ENCODE peak calls at places on chromosomes 3 and 15, in eight cellular contexts. I is AG09319, C is retinal pigment epithelial cell, O is brain microvascular endothelial cell, A is mammary epithelial cell, Q is GM13976, S is lung, J is type B pancreatic cell. V is an unnamed sample.

GRCh38 chr3:102224171-102224570 is 210.6 kb upstream of the ZPLD1 start:
- DNase-seq in I (peak), C (no peak), O (peak), A (no peak), Q (peak), S (no peak), J (no peak), V (peak)

GRCh38 chr3:196654691-196655090 is 15.2 kb downstream of the NRROS start:
- DNase-seq in I (no peak), C (no peak), O (no peak), A (peak), Q (no peak), S (no peak), J (no peak), V (no peak)

GRCh38 chr3:140206196-140207040 is 271.4 kb downstream of the CLSTN2 start:
- DNase-seq in I (peak), C (no peak), O (peak), A (peak), Q (peak), S (no peak), J (no peak), V (peak)

GRCh38 chr3:151726016-151726415 is 7.7 kb upstream of the AADACL2 start:
- DNase-seq in I (peak), C (no peak), O (peak), A (no peak), Q (no peak), S (no peak), J (no peak), V (no peak)

GRCh38 chr15:45157974-45158373 is 28.2 kb downstream of the DUOX1 start:
- DNase-seq in I (peak), C (no peak), O (peak), A (peak), Q (no peak), S (no peak), J (no peak), V (no peak)

GRCh38 chr15:73745073-73745472 is 8.1 kb downstream of the INSYN1 start:
- DNase-seq in I (no peak), C (no peak), O (no peak), A (no peak), Q (no peak), S (no peak), J (no peak), V (no peak)

GRCh38 chr3:189771842-189772494 is 140.8 kb downstream of the TP63 start:
- DNase-seq in I (no peak), C (no peak), O (no peak), A (no peak), Q (no peak), S (no peak), J (no peak), V (no peak)

GRCh38 chr3:179973931-179974361 is 62.8 kb downstream of the PEX5L start:
- DNase-seq in I (no peak), C (peak), O (no peak), A (no peak), Q (no peak), S (no peak), J (no peak), V (no peak)

GRCh38 chr15:70271422-70272088 is 173.8 kb upstream of the TLE3 start:
- DNase-seq in I (peak), C (peak), O (peak), A (peak), Q (no peak), S (no peak), J (no peak), V (no peak)

GRCh38 chr3:114829786-114830185 is 317.3 kb downstream of the ZBTB20 start:
- DNase-seq in I (no peak), C (no peak), O (no peak), A (no peak), Q (no peak), S (no peak), J (no peak), V (no peak)

GRCh38 chr3:184502123-184502667 is 59.4 kb upstream of the EPHB3 start:
- DNase-seq in I (no peak), C (no peak), O (no peak), A (no peak), Q (no peak), S (no peak), J (no peak), V (no peak)

GRCh38 chr3:46214751-46215352 is 6.7 kb upstream of the CCR1 start:
- DNase-seq in I (no peak), C (no peak), O (no peak), A (no peak), Q (no peak), S (peak), J (no peak), V (peak)

GRCh38 chr3:47429476-47430270 is 46.1 kb downstream of the SCAP start:
- DNase-seq in I (no peak), C (no peak), O (no peak), A (no peak), Q (no peak), S (no peak), J (peak), V (no peak)

GRCh38 chr15:90106522-90107117 is 4.4 kb upstream of the IDH2 start:
- DNase-seq in I (no peak), C (no peak), O (peak), A (peak), Q (no peak), S (no peak), J (no peak), V (no peak)

GRCh38 chr15:39741258-39741657 is 41.4 kb downstream of the FSIP1 start:
- DNase-seq in I (no peak), C (no peak), O (peak), A (no peak), Q (no peak), S (no peak), J (no peak), V (no peak)

GRCh38 chr3:111976254-111976653 is 2.6 kb upstream of the ABHD10 start:
- DNase-seq in I (no peak), C (no peak), O (no peak), A (no peak), Q (no peak), S (no peak), J (no peak), V (no peak)

GRCh38 chr15:89806565-89807550 is 7.8 kb downstream of the ANPEP start:
- DNase-seq in I (no peak), C (no peak), O (no peak), A (no peak), Q (no peak), S (no peak), J (no peak), V (no peak)

GRCh38 chr3:101119535-101119934 is 126.3 kb upstream of the ABI3BP start:
- DNase-seq in I (peak), C (no peak), O (peak), A (peak), Q (no peak), S (no peak), J (no peak), V (no peak)

GRCh38 chr15:76393614-76394013 is 57.0 kb downstream of the ISL2 start:
- DNase-seq in I (no peak), C (peak), O (peak), A (no peak), Q (no peak), S (no peak), J (no peak), V (no peak)

GRCh38 chr3:99902091-99902490 is 84.4 kb downstream of the CMSS1 start:
- DNase-seq in I (no peak), C (no peak), O (peak), A (peak), Q (no peak), S (no peak), J (no peak), V (no peak)

GRCh38 chr15:40333922-40334492 is 6.7 kb downstream of the CCDC9B start:
- DNase-seq in I (no peak), C (peak), O (peak), A (no peak), Q (peak), S (peak), J (no peak), V (peak)

GRCh38 chr3:183149915-183150825 is 12.4 kb downstream of the LAMP3 start:
- DNase-seq in I (no peak), C (no peak), O (no peak), A (no peak), Q (no peak), S (peak), J (no peak), V (no peak)

GRCh38 chr15:82624008-82624407 is 23.2 kb downstream of the CPEB1 start:
- DNase-seq in I (no peak), C (no peak), O (no peak), A (peak), Q (no peak), S (no peak), J (no peak), V (no peak)

GRCh38 chr15:82624438-82624837 is 22.7 kb downstream of the CPEB1 start:
- DNase-seq in I (no peak), C (no peak), O (no peak), A (no peak), Q (no peak), S (no peak), J (no peak), V (no peak)

GRCh38 chr15:82625136-82625535 is 22.0 kb downstream of the CPEB1 start:
- DNase-seq in I (no peak), C (no peak), O (no peak), A (no peak), Q (no peak), S (no peak), J (no peak), V (no peak)

GRCh38 chr15:82621970-82622369 is 25.2 kb downstream of the CPEB1 start:
- DNase-seq in I (no peak), C (no peak), O (no peak), A (no peak), Q (no peak), S (no peak), J (no peak), V (no peak)
- TF ChIP-seq CTCF in I (no peak), C (peak), O (peak), A (no peak), Q (no peak), S (no peak), J (peak), V (no peak)

DNA sequence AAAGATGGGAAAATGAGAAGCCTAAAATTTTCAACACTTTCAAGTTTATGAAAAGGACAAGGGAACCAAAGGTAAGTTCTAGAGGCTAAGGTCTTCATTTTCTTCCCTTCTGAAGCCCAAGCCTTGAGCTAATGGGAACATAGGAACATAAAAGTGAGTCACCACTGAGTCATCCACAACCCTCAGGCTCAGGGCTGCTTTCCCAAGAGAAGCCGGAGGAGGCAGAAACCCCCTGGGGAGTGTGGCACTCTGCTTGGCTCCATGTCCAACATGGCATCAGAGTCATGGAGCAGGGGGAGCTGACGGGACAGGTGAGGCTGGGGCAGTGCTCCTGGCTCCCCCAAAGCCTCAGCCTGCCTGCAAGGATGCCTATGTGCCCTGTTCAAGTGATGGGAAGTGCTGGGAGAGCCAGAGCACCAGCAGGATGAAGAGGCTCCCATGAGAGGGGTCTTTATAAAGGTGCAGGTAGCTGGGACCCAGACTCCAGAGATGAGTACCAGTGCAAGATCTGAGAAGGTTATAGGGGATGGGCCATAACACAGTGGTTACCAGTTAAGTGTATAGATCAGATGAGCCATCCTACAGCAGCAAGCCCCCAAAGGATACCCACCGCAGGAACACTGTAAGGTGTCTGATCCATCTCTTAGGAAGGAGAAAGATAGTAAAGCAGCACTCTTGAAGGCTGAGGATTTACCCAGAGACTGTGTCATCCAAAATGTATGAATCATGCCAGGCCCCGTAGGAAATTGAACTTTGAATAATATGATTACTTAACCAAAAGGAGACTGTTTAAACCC is 31.8 kb upstream of the RYR3 start:
- DNase-seq in I (peak), C (peak), O (peak), A (peak), Q (no peak), S (no peak), J (no peak), V (no peak)
- TF ChIP-seq CTCF in I (no peak), C (peak), O (peak), A (no peak), Q (no peak), S (no peak), J (no peak), V (no peak)

GRCh38 chr3:160394009-160394392 is 5.0 kb downstream of the IFT80 start:
- DNase-seq in I (no peak), C (no peak), O (no peak), A (no peak), Q (no peak), S (no peak), J (no peak), V (no peak)
- TF ChIP-seq CTCF in I (no peak), C (no peak), O (no peak), A (no peak), Q (no peak), S (no peak), J (no peak), V (no peak)

DNA sequence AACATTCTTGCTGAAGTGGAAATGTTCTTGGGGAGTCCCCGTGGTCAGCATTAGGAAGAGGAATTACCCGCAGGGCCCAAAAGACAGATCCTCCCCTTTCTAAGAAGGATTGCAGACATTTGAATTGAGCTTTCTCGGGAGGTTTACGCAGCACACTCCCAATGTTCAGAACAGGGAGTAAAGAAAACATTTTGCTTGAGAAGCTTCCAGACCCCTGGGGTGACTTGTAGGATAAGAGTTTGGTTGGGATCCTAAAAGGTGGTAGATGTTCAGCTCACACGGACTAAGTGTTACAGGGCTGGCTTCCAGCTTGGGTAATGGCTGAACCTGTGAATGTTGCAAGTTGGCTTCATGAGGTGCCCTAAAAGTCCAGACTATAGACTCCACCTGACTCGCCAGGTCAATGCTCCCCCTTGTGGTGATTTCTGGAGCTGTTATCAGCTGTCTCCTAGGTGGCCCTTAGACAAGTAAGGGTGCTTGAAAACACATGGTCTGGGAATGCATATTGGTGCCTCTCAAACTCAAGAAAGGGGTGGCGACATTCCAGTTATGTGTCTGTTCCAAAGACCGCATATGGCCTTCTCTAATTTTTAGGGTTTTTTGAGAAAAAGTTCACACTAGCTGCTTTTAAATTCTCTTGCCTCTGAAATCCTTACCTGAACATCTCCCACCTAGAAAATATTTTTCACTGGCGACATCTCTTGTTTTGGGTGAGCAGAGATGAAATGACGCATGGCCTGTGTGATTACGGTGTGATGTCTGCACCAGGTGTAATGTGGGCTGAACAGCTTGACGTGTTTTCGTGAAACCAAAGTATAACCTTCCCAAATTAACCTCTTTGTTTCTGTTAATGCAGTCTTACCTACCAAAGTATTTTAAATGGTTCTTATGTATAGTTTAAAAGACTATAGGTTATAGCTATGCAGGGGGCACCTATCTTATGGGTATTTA is 175.8 kb upstream of the KBTBD8 start:
- DNase-seq in I (no peak), C (no peak), O (peak), A (peak), Q (peak), S (peak), J (no peak), V (peak)
- TF ChIP-seq CTCF in I (peak), C (peak), O (peak), A (peak), Q (peak), S (peak), J (peak), V (peak)

GRCh38 chr3:113091417-113091816 is 100.6 kb downstream of the GTPBP8 start:
- DNase-seq in I (no peak), C (no peak), O (no peak), A (no peak), Q (no peak), S (no peak), J (no peak), V (no peak)
- TF ChIP-seq CTCF in I (no peak), C (no peak), O (no peak), A (no peak), Q (no peak), S (no peak), J (no peak), V (no peak)

DNA sequence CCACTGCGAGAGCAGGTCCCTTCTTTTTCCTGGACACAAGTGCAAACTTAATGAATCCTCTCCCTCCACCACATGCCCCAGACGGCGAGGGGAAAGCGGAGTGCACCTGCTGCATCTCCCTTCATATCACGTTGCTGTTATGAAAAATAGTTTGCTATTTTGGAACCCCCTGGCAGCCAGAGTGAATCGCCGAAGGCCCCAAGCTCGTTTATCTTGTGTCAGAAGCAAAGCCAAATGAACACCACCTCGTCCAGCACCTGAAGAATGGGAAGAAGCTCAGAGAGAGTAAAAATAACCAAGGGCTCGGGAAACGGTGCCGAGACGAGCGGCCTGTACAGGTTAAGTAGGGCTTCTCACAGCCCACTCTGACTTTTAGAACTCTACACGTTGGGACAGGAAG is 394.6 kb upstream of the RORA start:
- DNase-seq in I (no peak), C (no peak), O (no peak), A (no peak), Q (no peak), S (no peak), J (no peak), V (no peak)
- TF ChIP-seq CTCF in I (no peak), C (no peak), O (no peak), A (no peak), Q (no peak), S (no peak), J (no peak), V (no peak)

GRCh38 chr15:75307778-75308390 is 25.2 kb downstream of the GOLGA6D start:
- DNase-seq in I (no peak), C (no peak), O (peak), A (peak), Q (peak), S (peak), J (no peak), V (peak)
- TF ChIP-seq CTCF in I (peak), C (peak), O (peak), A (peak), Q (peak), S (no peak), J (peak), V (peak)

GRCh38 chr15:57160823-57161560 is 215.3 kb upstream of the CGNL1 start:
- DNase-seq in I (no peak), C (no peak), O (peak), A (no peak), Q (no peak), S (no peak), J (no peak), V (no peak)

GRCh38 chr15:57156210-57156887 is 220.0 kb upstream of the CGNL1 start:
- DNase-seq in I (no peak), C (no peak), O (no peak), A (no peak), Q (no peak), S (no peak), J (no peak), V (no peak)

GRCh38 chr15:57158589-57158988 is 217.7 kb upstream of the CGNL1 start:
- DNase-seq in I (no peak), C (peak), O (no peak), A (peak), Q (no peak), S (no peak), J (no peak), V (no peak)

GRCh38 chr15:57158997-57159668 is 217.2 kb upstream of the CGNL1 start:
- DNase-seq in I (no peak), C (no peak), O (no peak), A (no peak), Q (no peak), S (no peak), J (no peak), V (no peak)

GRCh38 chr15:57159767-57160166 is 216.5 kb upstream of the CGNL1 start:
- DNase-seq in I (no peak), C (no peak), O (no peak), A (no peak), Q (no peak), S (no peak), J (no peak), V (no peak)
- TF ChIP-seq CTCF in I (no peak), C (no peak), O (no peak), A (no peak), Q (no peak), S (no peak), J (no peak), V (no peak)

DNA sequence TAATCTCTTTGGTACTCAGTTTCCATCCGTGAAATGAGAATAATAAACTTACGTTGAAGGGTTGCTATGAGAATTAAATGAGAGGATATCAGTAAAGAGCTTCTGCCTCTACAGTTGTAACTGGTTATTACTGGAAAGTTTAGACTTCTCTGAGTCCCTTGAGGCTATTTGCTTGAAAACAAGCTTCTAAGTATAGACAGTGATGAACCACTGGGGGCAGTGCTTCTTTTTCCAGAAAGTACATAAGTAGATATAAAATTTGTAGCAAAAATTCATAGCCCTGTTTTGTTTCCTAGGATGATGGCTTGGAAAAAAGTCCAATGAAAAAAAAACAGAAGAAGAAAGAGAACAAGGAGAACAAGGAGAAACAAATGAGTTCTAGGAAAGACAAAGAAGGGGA is 87.1 kb downstream of the RGMA start:
- DNase-seq in I (no peak), C (no peak), O (no peak), A (no peak), Q (no peak), S (no peak), J (no peak), V (no peak)
- TF ChIP-seq CTCF in I (no peak), C (peak), O (peak), A (peak), Q (no peak), S (no peak), J (peak), V (no peak)

GRCh38 chr15:72198410-72199270 is 1.1 kb upstream of the GRAMD2A start:
- DNase-seq in I (no peak), C (no peak), O (no peak), A (no peak), Q (no peak), S (peak), J (no peak), V (no peak)
- TF ChIP-seq CTCF in I (no peak), C (no peak), O (no peak), A (no peak), Q (no peak), S (no peak), J (no peak), V (no peak)

V was measured in GM13977.